ENCODE peak calls at places on chromosomes 11 and 22, in four cellular contexts. One of them, this sample, is unnamed.

GRCh38 chr11:111540921-111541208 is 345 bp downstream of the LAYN start:
- DNase-seq in neuronal stem cell: no peak
- DNase-seq in IMR-90: no peak
- DNase-seq in H9: no peak
- DNase-seq in this sample: peak; percentile 36

GRCh38 chr11:28106351-28107043 is 1.5 kb downstream of the KIF18A start:
- DNase-seq in neuronal stem cell: no peak
- DNase-seq in IMR-90: no peak
- DNase-seq in H9: no peak
- DNase-seq in this sample: no peak

GRCh38 chr11:90257158-90257525 is 34.3 kb upstream of the CHORDC1 start:
- DNase-seq in neuronal stem cell: no peak
- DNase-seq in IMR-90: no peak
- DNase-seq in H9: no peak
- DNase-seq in this sample: no peak

GRCh38 chr11:73326929-73327811 is 19.1 kb downstream of the ARHGEF17 start:
- DNase-seq in neuronal stem cell: no peak
- DNase-seq in IMR-90: peak; percentile 82
- DNase-seq in H9: no peak
- DNase-seq in this sample: no peak

GRCh38 chr11:59756496-59756840 is 1.3 kb downstream of the STX3 start:
- DNase-seq in neuronal stem cell: no peak
- DNase-seq in IMR-90: no peak
- DNase-seq in H9: no peak
- DNase-seq in this sample: no peak

GRCh38 chr22:46573781-46574437 is 36.5 kb upstream of the CELSR1 start:
- DNase-seq in neuronal stem cell: no peak
- DNase-seq in IMR-90: no peak
- DNase-seq in H9: no peak
- DNase-seq in this sample: no peak

GRCh38 chr11:8285228-8285627 is 21.6 kb upstream of the LMO1 start:
- DNase-seq in neuronal stem cell: no peak
- DNase-seq in IMR-90: no peak
- DNase-seq in H9: peak; percentile 12
- DNase-seq in this sample: no peak

GRCh38 chr11:69130586-69131566 is 24.9 kb upstream of the SMIM38 start:
- DNase-seq in neuronal stem cell: no peak
- DNase-seq in IMR-90: no peak
- DNase-seq in H9: peak; percentile 34
- DNase-seq in this sample: no peak

GRCh38 chr22:37090920-37091688 is 18.4 kb downstream of the TMPRSS6 start:
- DNase-seq in neuronal stem cell: no peak
- DNase-seq in IMR-90: no peak
- DNase-seq in H9: no peak
- DNase-seq in this sample: no peak

GRCh38 chr22:22394589-22394988 is 114.0 kb downstream of the ZNF280B start:
- DNase-seq in neuronal stem cell: no peak
- DNase-seq in IMR-90: no peak
- DNase-seq in H9: no peak
- DNase-seq in this sample: no peak

GRCh38 chr11:69352715-69353325 is 58.9 kb downstream of the MYEOV start:
- DNase-seq in neuronal stem cell: no peak
- DNase-seq in IMR-90: peak; percentile 99
- DNase-seq in H9: no peak
- DNase-seq in this sample: peak; percentile 54

GRCh38 chr11:32334822-32335221 is 100.5 kb downstream of the WT1 start:
- DNase-seq in neuronal stem cell: no peak
- DNase-seq in IMR-90: no peak
- DNase-seq in H9: peak; percentile 93
- DNase-seq in this sample: peak; percentile 27

GRCh38 chr22:27223317-27224177 is 566.2 kb downstream of the MIAT start:
- DNase-seq in neuronal stem cell: no peak
- DNase-seq in IMR-90: peak; percentile 89
- DNase-seq in H9: no peak
- DNase-seq in this sample: no peak

GRCh38 chr11:59668188-59668949 is 468 bp downstream of the PATL1 start:
- DNase-seq in neuronal stem cell: peak; percentile 78
- DNase-seq in IMR-90: peak; percentile 28
- DNase-seq in H9: peak; percentile 71
- DNase-seq in this sample: peak; percentile 50

GRCh38 chr11:2678396-2678795 is 21.4 kb downstream of the KCNQ1OT1 start:
- DNase-seq in neuronal stem cell: no peak
- DNase-seq in IMR-90: no peak
- DNase-seq in H9: no peak
- DNase-seq in this sample: no peak

GRCh38 chr22:41613456-41613855 is 7.4 kb downstream of the DESI1 start:
- DNase-seq in neuronal stem cell: no peak
- DNase-seq in IMR-90: peak; percentile 39
- DNase-seq in H9: no peak
- DNase-seq in this sample: no peak

GRCh38 chr11:66478823-66479740 is 1.2 kb upstream of the DPP3 start:
- DNase-seq in neuronal stem cell: no peak
- DNase-seq in IMR-90: peak; percentile 20
- DNase-seq in H9: no peak
- DNase-seq in this sample: peak; percentile 61

GRCh38 chr11:114257621-114258558 is 38.3 kb upstream of the NNMT start:
- DNase-seq in neuronal stem cell: peak; percentile 90
- DNase-seq in IMR-90: no peak
- DNase-seq in H9: peak; percentile 46
- DNase-seq in this sample: no peak

GRCh38 chr22:50456466-50457234 is 18.2 kb downstream of the SBF1 start:
- DNase-seq in neuronal stem cell: no peak
- DNase-seq in IMR-90: no peak
- DNase-seq in H9: peak; percentile 53
- DNase-seq in this sample: no peak

GRCh38 chr22:50264946-50265669 is 3.6 kb upstream of the MAPK12 start:
- DNase-seq in neuronal stem cell: no peak
- DNase-seq in IMR-90: no peak
- DNase-seq in H9: no peak
- DNase-seq in this sample: no peak

GRCh38 chr22:39683639-39684038 is 113.1 kb downstream of the CACNA1I start:
- DNase-seq in neuronal stem cell: no peak
- DNase-seq in IMR-90: no peak
- DNase-seq in H9: no peak
- DNase-seq in this sample: no peak

GRCh38 chr11:19433791-19434190 is 193.0 kb upstream of the E2F8 start:
- DNase-seq in neuronal stem cell: no peak
- DNase-seq in IMR-90: no peak
- DNase-seq in H9: no peak
- DNase-seq in this sample: no peak
- H2AFZ ChIP-seq in neuronal stem cell: no peak overlapping the region
- H2AFZ ChIP-seq in IMR-90: no peak overlapping the region
- H2AFZ ChIP-seq in H9: no peak overlapping the region
- H2AFZ ChIP-seq in this sample: no peak overlapping the region

GRCh38 chr11:1038921-1039320 is 2.4 kb upstream of the MUC6 start:
- DNase-seq in neuronal stem cell: no peak
- DNase-seq in IMR-90: no peak
- DNase-seq in H9: no peak
- DNase-seq in this sample: no peak
- H3K23ac ChIP-seq in neuronal stem cell: peak overlapping the region; percentile 52
- H3K23ac ChIP-seq in IMR-90: no peak overlapping the region
- H3K23ac ChIP-seq in H9: peak overlapping the region; percentile 96
- H3K23ac ChIP-seq in this sample: no peak overlapping the region

GRCh38 chr11:82776377-82776776 is 42.7 kb upstream of the FAM181B start:
- DNase-seq in neuronal stem cell: no peak
- DNase-seq in IMR-90: no peak
- DNase-seq in H9: no peak
- DNase-seq in this sample: no peak

GRCh38 chr11:82775218-82775617 is 41.6 kb upstream of the FAM181B start:
- DNase-seq in neuronal stem cell: no peak
- DNase-seq in IMR-90: no peak
- DNase-seq in H9: no peak
- DNase-seq in this sample: no peak

GRCh38 chr11:82771781-82772180 is 38.1 kb upstream of the FAM181B start:
- DNase-seq in neuronal stem cell: no peak
- DNase-seq in IMR-90: no peak
- DNase-seq in H9: no peak
- DNase-seq in this sample: no peak

DNA sequence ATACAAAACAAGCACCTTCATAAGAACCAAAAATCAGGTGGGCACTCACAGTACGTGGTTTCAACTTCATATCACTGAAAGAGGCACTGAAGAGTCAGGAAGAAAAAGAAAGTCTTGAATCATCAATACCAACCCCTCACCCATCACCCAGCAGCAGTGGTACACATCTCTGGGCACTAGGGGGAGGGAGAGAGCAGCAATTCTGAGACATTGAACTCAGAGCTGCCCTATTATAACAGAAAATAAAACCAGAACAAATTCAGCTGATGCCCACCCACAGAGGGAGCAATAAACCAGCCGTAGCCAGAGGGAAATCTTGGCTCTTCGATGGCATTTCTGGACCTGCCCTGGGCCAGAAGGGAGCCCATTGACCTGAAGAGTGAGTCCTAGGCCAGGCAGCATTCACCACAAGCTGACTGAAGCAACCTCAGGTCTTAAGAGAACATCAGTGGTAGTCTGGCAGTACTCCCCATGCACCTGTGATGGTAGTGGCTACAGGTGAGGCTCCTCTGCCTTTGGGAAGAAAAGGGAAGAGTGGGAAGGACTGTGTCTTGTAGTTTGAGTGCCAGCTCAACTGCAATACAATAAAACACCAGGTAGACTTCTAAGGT is 42.2 kb upstream of the FAM181B start:
- DNase-seq in neuronal stem cell: no peak
- DNase-seq in IMR-90: peak; percentile 47
- DNase-seq in H9: peak; percentile 72
- DNase-seq in this sample: peak; percentile 34
- H2AFZ ChIP-seq in neuronal stem cell: no peak overlapping the region
- H2AFZ ChIP-seq in IMR-90: peak overlapping the region; percentile 77
- H2AFZ ChIP-seq in H9: no peak overlapping the region
- H2AFZ ChIP-seq in this sample: no peak overlapping the region

DNA sequence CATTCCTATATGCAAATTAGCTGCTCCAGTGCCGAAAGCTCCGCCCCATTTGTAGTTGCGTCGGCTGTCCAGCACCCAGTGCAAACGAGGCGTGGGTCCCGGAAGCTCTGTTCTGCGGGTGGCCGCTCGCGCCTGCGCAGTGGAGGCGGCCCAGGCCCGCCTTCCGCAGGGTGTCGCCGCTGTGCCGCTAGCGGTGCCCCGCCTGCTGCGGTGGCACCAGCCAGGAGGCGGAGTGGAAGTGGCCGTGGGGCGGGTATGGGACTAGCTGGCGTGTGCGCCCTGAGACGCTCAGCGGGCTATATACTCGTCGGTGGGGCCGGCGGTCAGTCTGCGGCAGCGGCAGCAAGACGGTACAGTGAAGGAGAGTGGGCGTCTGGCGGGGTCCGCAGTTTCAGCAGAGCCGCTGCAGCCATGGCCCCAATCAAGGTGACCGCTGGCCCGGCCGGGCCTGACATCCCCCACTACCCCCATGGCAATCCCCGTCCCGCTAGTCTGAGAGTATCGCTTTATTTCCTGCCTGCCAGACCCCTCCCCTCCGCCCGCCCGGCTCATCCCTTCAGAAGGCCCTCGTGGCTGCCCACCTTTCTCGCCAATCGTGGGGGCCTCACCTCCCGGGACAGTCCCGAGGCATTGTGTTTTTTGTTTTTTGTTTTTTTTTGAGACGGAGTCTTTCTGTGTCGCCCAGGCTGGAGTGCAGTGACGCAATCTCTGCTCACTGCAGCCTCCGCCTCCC is at the start of gene PRDX5:
- DNase-seq in neuronal stem cell: peak; percentile 95
- DNase-seq in IMR-90: peak; percentile 94
- DNase-seq in H9: peak; percentile 94
- DNase-seq in this sample: peak; percentile 99
- H3K23ac ChIP-seq in neuronal stem cell: peak within 1 kb of the TSS; percentile 98
- H3K23ac ChIP-seq in IMR-90: peak within 1 kb of the TSS; percentile 92
- H3K23ac ChIP-seq in H9: no peak within 1 kb of the TSS
- H3K23ac ChIP-seq in this sample: no peak within 1 kb of the TSS

GRCh38 chr11:29780756-29781155 is 236.1 kb downstream of the KCNA4 start:
- DNase-seq in neuronal stem cell: no peak
- DNase-seq in IMR-90: no peak
- DNase-seq in H9: no peak
- DNase-seq in this sample: no peak
- H2AFZ ChIP-seq in neuronal stem cell: no peak overlapping the region
- H2AFZ ChIP-seq in IMR-90: no peak overlapping the region
- H2AFZ ChIP-seq in H9: no peak overlapping the region
- H2AFZ ChIP-seq in this sample: no peak overlapping the region

DNA sequence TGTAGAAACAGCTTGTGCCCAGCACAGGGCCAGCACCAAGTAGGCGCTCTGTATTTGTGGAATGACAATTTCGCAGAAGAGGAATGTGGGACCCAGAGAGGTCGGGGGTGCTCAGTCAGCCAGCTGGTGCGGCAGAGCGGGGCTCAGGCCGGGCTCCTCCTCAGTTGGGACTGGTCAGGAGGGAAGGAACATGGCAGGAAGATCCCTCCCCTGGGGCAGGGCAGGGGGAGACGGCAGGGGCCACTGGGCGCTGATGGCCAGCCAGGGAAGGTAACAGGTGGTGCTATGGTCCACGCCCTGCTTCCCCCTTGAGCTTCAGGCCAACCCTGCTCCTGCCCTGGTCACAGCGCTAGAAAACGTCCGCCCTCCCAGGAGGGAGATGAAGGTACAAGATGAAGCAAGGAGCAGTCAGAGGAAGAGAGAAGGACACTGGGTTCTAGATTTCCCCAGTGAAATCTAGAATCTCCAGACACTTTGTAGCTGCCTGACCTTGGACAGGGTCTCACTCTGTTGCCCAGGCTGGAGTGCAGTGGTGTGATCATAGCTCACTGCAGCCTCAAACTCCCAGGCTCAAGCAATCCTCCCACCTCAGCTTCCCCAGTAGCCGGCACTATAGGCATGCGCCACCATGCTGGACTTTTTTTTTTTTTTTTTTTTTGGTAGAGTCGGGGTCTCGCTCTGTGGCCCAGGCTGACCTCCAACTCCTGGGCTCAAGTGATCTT is 13.5 kb upstream of the SPI1 start:
- DNase-seq in neuronal stem cell: no peak
- DNase-seq in IMR-90: no peak
- DNase-seq in H9: no peak
- DNase-seq in this sample: no peak
- H3K23ac ChIP-seq in neuronal stem cell: peak overlapping the region; percentile 6
- H3K23ac ChIP-seq in IMR-90: no peak overlapping the region
- H3K23ac ChIP-seq in H9: no peak overlapping the region
- H3K23ac ChIP-seq in this sample: no peak overlapping the region